ENCODE peak calls at places on chromosome 22, in ten cellular contexts. P is adrenal gland; U is H1; B is CD8-positive, alpha-beta T cell; R is left ventricle myocardium inferior; J is fibroblast of lung; A is A549; T is sigmoid colon; N is thoracic aorta; C is endodermal cell. G is an unnamed sample.

GRCh38 chr22:29345932-29346331 is 30.4 kb upstream of the RASL10A start:
- DNase-seq in J (no peak), P (no peak), N (no peak), U (no peak), R (no peak), B (no peak), A (no peak), T (no peak), C (no peak), G (no peak)

GRCh38 chr22:29758068-29758622 is 8.7 kb downstream of the ZMAT5 start:
- DNase-seq in J (no peak), U (no peak), B (no peak), T (no peak), P (no peak), C (no peak), N (no peak), R (no peak), A (no peak), G (no peak)

GRCh38 chr22:17867160-17867785 is 93.0 kb upstream of the BID start:
- DNase-seq in R (peak), U (no peak), T (peak), B (no peak), C (no peak), J (no peak), N (no peak), P (no peak), A (no peak), G (no peak)

GRCh38 chr22:39287076-39287743 is 32.2 kb downstream of the RPL3 start:
- DNase-seq in A (no peak), J (peak), U (no peak), C (no peak), P (no peak), R (no peak), N (no peak), B (no peak), T (no peak), G (no peak)

GRCh38 chr22:28899199-28899853 is 16.0 kb downstream of the ZNRF3 start:
- DNase-seq in T (peak), P (no peak), B (peak), A (no peak), U (no peak), N (no peak), J (peak), R (no peak), C (no peak), G (no peak)

GRCh38 chr22:23245045-23245798 is 64.9 kb downstream of the BCR start:
- DNase-seq in A (no peak), T (no peak), U (no peak), B (no peak), R (no peak), J (peak), C (no peak), N (no peak), P (peak), G (no peak)

GRCh38 chr22:19773470-19774040 is 13.0 kb downstream of the TBX1 start:
- DNase-seq in U (no peak), J (no peak), N (no peak), B (no peak), A (no peak), P (no peak), R (no peak), C (no peak), T (no peak), G (no peak)

GRCh38 chr22:41576877-41577276 is 12.8 kb downstream of the PMM1 start:
- DNase-seq in C (peak), B (peak), A (peak), U (peak), J (peak), P (peak), N (no peak), T (no peak), R (peak), G (no peak)

GRCh38 chr22:32644252-32645100 is 157.0 kb upstream of the TIMP3 start:
- DNase-seq in U (no peak), N (no peak), P (peak), C (peak), B (no peak), R (peak), A (no peak), T (peak), J (peak), G (no peak)

GRCh38 chr22:30890689-30891442 is 77.7 kb downstream of the MORC2 start:
- DNase-seq in R (peak), T (peak), J (peak), P (peak), B (peak), A (peak), U (peak), N (no peak), C (peak), G (peak)

GRCh38 chr22:22178992-22179391 is 65.6 kb upstream of the VPREB1 start:
- DNase-seq in C (no peak), N (no peak), T (no peak), J (no peak), U (no peak), B (no peak), A (no peak), P (no peak), R (no peak), G (peak)
- H3K4me3 ChIP-seq in C (no peak), N (no peak), T (no peak), J (no peak), U (no peak), B (no peak), A (no peak), P (no peak), R (no peak), G (no peak)

GRCh38 chr22:25747245-25747944 is 5.4 kb downstream of the MYO18B start:
- DNase-seq in R (no peak), C (no peak), N (peak), J (peak), U (no peak), P (peak), A (peak), B (no peak), T (no peak), G (peak)
- TF ChIP-seq CTCF in R (no peak), C (no peak), N (no peak), J (no peak), U (no peak), P (no peak), A (no peak), B (no peak), T (no peak), G (no peak)

GRCh38 chr22:49925525-49926128 is 7.2 kb downstream of the CRELD2 start:
- DNase-seq in P (no peak), R (no peak), A (no peak), U (no peak), J (no peak), C (no peak), N (no peak), T (no peak), B (peak), G (no peak)
- H3K27ac ChIP-seq in P (no peak), R (no peak), A (no peak), U (no peak), J (no peak), C (peak), N (no peak), T (no peak), B (peak), G (no peak)

GRCh38 chr22:35539487-35539886 is 1.1 kb upstream of the RASD2 start:
- DNase-seq in R (no peak), N (no peak), C (no peak), U (no peak), T (no peak), J (no peak), A (no peak), B (no peak), P (no peak), G (no peak)
- H3K4me3 ChIP-seq in R (peak), N (peak), C (peak), U (peak), T (peak), J (no peak), A (peak), B (no peak), P (no peak), G (peak)

GRCh38 chr22:38260760-38261477 is 11.9 kb downstream of the TMEM184B start:
- DNase-seq in C (no peak), A (no peak), J (peak), P (no peak), U (no peak), R (no peak), T (no peak), B (no peak), N (no peak), G (no peak)
- TF ChIP-seq CTCF in C (no peak), A (no peak), J (peak), P (no peak), U (no peak), R (no peak), T (no peak), B (no peak), N (peak), G (no peak)

G was measured in coronary artery.